ENCODE peak calls at places on chromosomes 6 and 20, in nine cellular contexts. G is stimulated activated naive CD4-positive, alpha-beta T cell; T is mesendoderm; K is DMS53; U is nucleus accumbens; E is astrocyte of the spinal cord; Y is HuH-7.5; D is EL; C is Peyer's patch. F is an unnamed sample.

GRCh38 chr6:37695857-37696219 is 1.8 kb downstream of the MDGA1 start:
- DNase-seq in Y (no peak), U (no peak), D (no peak), K (no peak), G (no peak), E (no peak), C (no peak), T (no peak), F (no peak)

GRCh38 chr6:72416744-72417143 is 205.1 kb upstream of the KCNQ5 start:
- DNase-seq in C (no peak), Y (no peak), T (no peak), K (no peak), G (no peak), E (no peak), U (no peak), D (no peak), F (no peak)

GRCh38 chr6:140344149-140344913 is 969.9 kb upstream of the CITED2 start:
- DNase-seq in G (no peak), T (peak), Y (no peak), K (no peak), D (peak), C (no peak), E (peak), U (no peak), F (no peak)

GRCh38 chr6:47633141-47633540 is 65.2 kb upstream of the ADGRF4 start:
- DNase-seq in T (peak), K (peak), G (no peak), C (no peak), E (no peak), U (no peak), Y (no peak), D (peak), F (no peak)

GRCh38 chr20:53773792-53774371 is 180.2 kb upstream of the ZNF217 start:
- DNase-seq in C (no peak), E (peak), U (no peak), D (peak), T (no peak), G (no peak), Y (peak), K (peak), F (no peak)

GRCh38 chr6:27177454-27178000 is 70.0 kb upstream of the PRSS16 start:
- DNase-seq in E (peak), Y (peak), C (peak), T (peak), G (peak), U (peak), D (peak), K (peak), F (peak)

GRCh38 chr6:154276810-154277577 is 79.6 kb downstream of the IPCEF1 start:
- DNase-seq in E (peak), D (peak), C (no peak), U (no peak), Y (no peak), K (peak), G (no peak), T (peak), F (no peak)

GRCh38 chr6:152244998-152245630 is 392.0 kb downstream of the SYNE1 start:
- DNase-seq in T (peak), D (no peak), K (no peak), U (no peak), E (no peak), G (no peak), C (no peak), Y (no peak), F (no peak)

GRCh38 chr20:41697861-41698559 is 79.8 kb upstream of the CHD6 start:
- DNase-seq in Y (no peak), G (no peak), K (peak), D (peak), C (peak), U (no peak), E (peak), T (peak), F (no peak)

GRCh38 chr20:38135641-38136420 is 29.2 kb downstream of the TGM2 start:
- DNase-seq in G (no peak), T (no peak), C (no peak), Y (no peak), E (no peak), U (no peak), D (no peak), K (no peak), F (no peak)

GRCh38 chr20:6612615-6612917 is 154.9 kb upstream of the BMP2 start:
- DNase-seq in G (no peak), U (no peak), E (no peak), C (no peak), Y (no peak), T (no peak), D (no peak), K (no peak), F (no peak)

GRCh38 chr6:39102024-39102820 is 12.8 kb downstream of the SAYSD1 start:
- DNase-seq in D (peak), U (no peak), K (peak), C (peak), G (no peak), E (peak), Y (no peak), T (peak), F (peak)

GRCh38 chr6:63268574-63268973 is 51.2 kb downstream of the LGSN start:
- DNase-seq in G (no peak), C (no peak), Y (no peak), D (no peak), T (no peak), K (no peak), E (no peak), U (no peak), F (no peak)

GRCh38 chr6:44270526-44271405 is 516 bp downstream of the TMEM151B start:
- DNase-seq in G (no peak), K (peak), C (no peak), U (no peak), Y (peak), E (no peak), D (no peak), T (peak), F (no peak)

GRCh38 chr6:145863988-145864616 is 49.5 kb upstream of the FBXO30 start:
- DNase-seq in C (no peak), U (no peak), K (no peak), T (no peak), G (no peak), E (no peak), Y (no peak), D (no peak), F (no peak)

GRCh38 chr6:22589118-22589517 is 19.8 kb downstream of the HDGFL1 start:
- DNase-seq in D (no peak), U (no peak), K (no peak), E (no peak), G (no peak), C (no peak), Y (no peak), T (no peak), F (no peak)

GRCh38 chr6:13272131-13273046 is 55.9 kb downstream of the TBC1D7 start:
- DNase-seq in D (no peak), G (no peak), T (no peak), C (peak), E (no peak), U (no peak), Y (no peak), K (no peak), F (no peak)

GRCh38 chr6:37845026-37845911 is 25.7 kb downstream of the ZFAND3 start:
- DNase-seq in C (no peak), K (no peak), G (no peak), T (no peak), D (no peak), Y (no peak), U (no peak), E (no peak), F (no peak)

GRCh38 chr6:33828452-33828763 is 24.6 kb upstream of the MLN start:
- DNase-seq in U (no peak), D (no peak), T (peak), G (no peak), K (no peak), Y (no peak), E (no peak), C (no peak), F (no peak)

GRCh38 chr6:63624091-63624490 is 11.5 kb upstream of the PHF3 start:
- DNase-seq in U (no peak), E (no peak), C (no peak), G (no peak), K (no peak), D (no peak), T (no peak), Y (no peak), F (no peak)

GRCh38 chr6:26581164-26581915 is 15.4 kb upstream of the ABT1 start:
- DNase-seq in K (no peak), U (no peak), C (no peak), T (no peak), G (no peak), D (no peak), Y (no peak), E (no peak), F (no peak)

GRCh38 chr6:119344306-119344705 is 5.3 kb downstream of the MAN1A1 start:
- DNase-seq in T (no peak), C (no peak), D (no peak), Y (peak), U (no peak), G (no peak), K (no peak), E (no peak), F (no peak)

GRCh38 chr6:16762265-16762546 is 946 bp upstream of the ATXN1 start:
- DNase-seq in C (no peak), U (no peak), E (peak), D (peak), Y (no peak), T (peak), K (peak), G (no peak), F (no peak)

GRCh38 chr6:47875593-47875992 is 93.8 kb downstream of the OPN5 start:
- DNase-seq in K (no peak), G (no peak), E (no peak), D (no peak), T (no peak), C (no peak), Y (no peak), U (no peak), F (no peak)

GRCh38 chr6:7542878-7543394 is 1.5 kb downstream of the DSP start:
- DNase-seq in T (peak), K (peak), G (no peak), C (peak), U (no peak), D (peak), E (peak), Y (peak), F (peak)

GRCh38 chr6:135796884-135797283 is 54.6 kb upstream of the PDE7B start:
- DNase-seq in G (no peak), Y (no peak), U (no peak), E (no peak), C (no peak), K (peak), T (no peak), D (peak), F (no peak)

GRCh38 chr6:118771253-118771652 is 119.9 kb upstream of the CEP85L start:
- DNase-seq in G (no peak), C (no peak), E (no peak), D (no peak), Y (no peak), K (no peak), T (no peak), U (no peak), F (no peak)

GRCh38 chr20:22282696-22283095 is 301.7 kb downstream of the FOXA2 start:
- DNase-seq in D (no peak), Y (no peak), T (no peak), E (no peak), U (no peak), K (no peak), G (no peak), C (no peak), F (no peak)

GRCh38 chr20:18007534-18008292 is 38.9 kb downstream of the MGME1 start:
- DNase-seq in T (no peak), D (no peak), Y (no peak), K (no peak), E (no peak), C (peak), G (no peak), U (no peak), F (no peak)

GRCh38 chr6:149026530-149026942 is 279.7 kb downstream of the UST start:
- DNase-seq in T (peak), Y (no peak), C (no peak), K (peak), G (no peak), E (peak), U (no peak), D (peak), F (no peak)

F was measured in H1.